ENCODE peak calls at places on chromosomes 13 and 19, in ten cellular contexts. H is glutamatergic neuron, M is epithelial cell of proximal tubule, J is brain pericyte, C is T47D, W is posterior cingulate gyrus, L is AG08396, N is colonic mucosa, A is fibroblast of mammary gland, B is left lobe of liver. T is an unnamed sample.

GRCh38 chr19:39934584-39935233 is at the start of gene FCGBP:
- DNase-seq in H (no peak), M (no peak), J (no peak), C (no peak), W (no peak), L (no peak), N (peak; percentile 91), A (no peak), B (peak; percentile 31), T (no peak)

GRCh38 chr13:39835253-39835652 is 179.8 kb downstream of the COG6 start:
- DNase-seq in H (no peak), M (no peak), J (no peak), C (peak; percentile 3), W (no peak), L (no peak), N (no peak), A (no peak), B (no peak), T (no peak)

GRCh38 chr19:51018745-51019543 is 565 bp downstream of the KLK10 start:
- DNase-seq in H (peak; percentile 35), M (no peak), J (no peak), C (no peak), W (no peak), L (no peak), N (no peak), A (no peak), B (no peak), T (no peak)

GRCh38 chr13:76667551-76667950 is 218.7 kb downstream of the KCTD12 start:
- DNase-seq in H (no peak), M (no peak), J (peak; percentile 24), C (no peak), W (no peak), L (peak; percentile 20), N (peak; percentile 21), A (peak; percentile 74), B (no peak), T (peak; percentile 52)

GRCh38 chr13:61170791-61171330 is 244.8 kb downstream of the PCDH20 start:
- DNase-seq in H (no peak), M (peak; percentile 16), J (no peak), C (no peak), W (peak; percentile 35), L (no peak), N (no peak), A (no peak), B (no peak), T (no peak)

GRCh38 chr19:18357442-18358264 is 17.3 kb downstream of the PGPEP1 start:
- DNase-seq in H (no peak), M (no peak), J (no peak), C (no peak), W (no peak), L (no peak), N (peak; percentile 46), A (no peak), B (peak; percentile 60), T (no peak)

GRCh38 chr13:96238241-96238640 is 148.3 kb downstream of the HS6ST3 start:
- DNase-seq in H (no peak), M (no peak), J (no peak), C (no peak), W (no peak), L (no peak), N (no peak), A (no peak), B (no peak), T (no peak)

GRCh38 chr13:37616131-37616530 is 17.6 kb upstream of the POSTN start:
- DNase-seq in H (no peak), M (no peak), J (no peak), C (no peak), W (no peak), L (peak; percentile 3), N (no peak), A (no peak), B (no peak), T (peak; percentile 8)

GRCh38 chr19:18156268-18156667 is 3.3 kb downstream of the PIK3R2 start:
- DNase-seq in H (no peak), M (no peak), J (no peak), C (no peak), W (no peak), L (no peak), N (no peak), A (no peak), B (no peak), T (no peak)

GRCh38 chr13:97879646-97880297 is 73.7 kb upstream of the IPO5 start:
- DNase-seq in H (no peak), M (peak; percentile 47), J (peak; percentile 42), C (no peak), W (no peak), L (peak; percentile 70), N (no peak), A (peak; percentile 84), B (no peak), T (peak; percentile 88)

GRCh38 chr19:5479958-5480357 is 24.7 kb downstream of the ZNRF4 start:
- DNase-seq in H (no peak), M (no peak), J (no peak), C (no peak), W (no peak), L (no peak), N (no peak), A (no peak), B (no peak), T (no peak)

GRCh38 chr13:51822106-51822840 is 18.3 kb upstream of the DHRS12 start:
- DNase-seq in H (no peak), M (no peak), J (no peak), C (no peak), W (no peak), L (no peak), N (no peak), A (no peak), B (no peak), T (no peak)

GRCh38 chr19:12806242-12807131 is at the start of gene RNASEH2A:
- DNase-seq in H (peak; percentile 91), M (no peak), J (no peak), C (peak; percentile 83), W (peak; percentile 84), L (peak; percentile 98), N (peak; percentile 90), A (peak; percentile 87), B (peak; percentile 90), T (peak; percentile 97)

GRCh38 chr19:51702103-51702753 is 9.1 kb downstream of the SPACA6 start:
- DNase-seq in H (peak; percentile 70), M (no peak), J (no peak), C (no peak), W (peak; percentile 49), L (peak; percentile 63), N (peak; percentile 78), A (peak; percentile 62), B (peak; percentile 58), T (peak; percentile 71)

GRCh38 chr19:35011737-35012682 is 11.9 kb downstream of the GRAMD1A start:
- DNase-seq in H (no peak), M (no peak), J (no peak), C (no peak), W (no peak), L (no peak), N (no peak), A (no peak), B (no peak), T (no peak)

GRCh38 chr13:109275848-109276247 is 510.5 kb downstream of the IRS2 start:
- DNase-seq in H (peak; percentile 49), M (no peak), J (no peak), C (no peak), W (no peak), L (no peak), N (no peak), A (peak; percentile 31), B (no peak), T (no peak)

GRCh38 chr19:40908981-40909380 is 26.9 kb upstream of the CYP2A7 start:
- DNase-seq in H (peak; percentile 44), M (no peak), J (no peak), C (no peak), W (no peak), L (no peak), N (no peak), A (no peak), B (peak; percentile 57), T (no peak)

GRCh38 chr19:5095568-5095850 is 126.6 kb downstream of the KDM4B start:
- DNase-seq in H (no peak), M (no peak), J (no peak), C (no peak), W (no peak), L (no peak), N (no peak), A (no peak), B (no peak), T (no peak)